ENCODE peak calls at places on chromosome 4, in nine cellular contexts. Q, U, J, W, G, N, P, T and L are unnamed samples.

GRCh38 chr4:23932935-23933334 is 43.1 kb upstream of the PPARGC1A start:
- DNase-seq in Q (no peak), U (peak; percentile 8), J (no peak), W (no peak), G (no peak), N (no peak), P (no peak), T (no peak), L (no peak)

GRCh38 chr4:2080429-2081300 is 21.5 kb downstream of the NAT8L start:
- DNase-seq in Q (no peak), U (no peak), J (no peak), W (no peak), G (no peak), N (no peak), P (no peak), T (no peak), L (no peak)

GRCh38 chr4:140928880-140929279 is 172.7 kb upstream of the TBC1D9 start:
- DNase-seq in Q (no peak), U (no peak), J (no peak), W (peak; percentile 51), G (no peak), N (no peak), P (no peak), T (no peak), L (no peak)

GRCh38 chr4:97548943-97549583 is 594.2 kb downstream of the STPG2 start:
- DNase-seq in Q (no peak), U (no peak), J (no peak), W (no peak), G (no peak), N (no peak), P (no peak), T (peak; percentile 2), L (no peak)

GRCh38 chr4:1540601-1541375 is 134.5 kb upstream of the NKX1-1 start:
- DNase-seq in Q (no peak), U (no peak), J (no peak), W (no peak), G (no peak), N (no peak), P (no peak), T (no peak), L (no peak)

GRCh38 chr4:152983774-152984411 is 47.8 kb downstream of the FHDC1 start:
- DNase-seq in Q (no peak), U (peak; percentile 45), J (no peak), W (peak; percentile 89), G (no peak), N (peak; percentile 26), P (no peak), T (no peak), L (no peak)

GRCh38 chr4:182083681-182084410 is 159.4 kb upstream of the TENM3 start:
- DNase-seq in Q (no peak), U (no peak), J (no peak), W (no peak), G (no peak), N (peak; percentile 32), P (no peak), T (no peak), L (no peak)

GRCh38 chr4:98113005-98113404 is 30.3 kb downstream of the STPG2 start:
- DNase-seq in Q (no peak), U (peak; percentile 25), J (no peak), W (peak; percentile 16), G (peak; percentile 37), N (peak; percentile 67), P (peak; percentile 41), T (peak; percentile 23), L (no peak)

GRCh38 chr4:127809173-127809800 is 27.2 kb downstream of the HSPA4L start:
- DNase-seq in Q (no peak), U (peak; percentile 29), J (no peak), W (no peak), G (peak; percentile 5), N (peak; percentile 17), P (no peak), T (no peak), L (no peak)

GRCh38 chr4:82748176-82748575 is 50.4 kb downstream of the SCD5 start:
- DNase-seq in Q (no peak), U (peak; percentile 65), J (no peak), W (no peak), G (no peak), N (no peak), P (no peak), T (no peak), L (no peak)